ENCODE peak calls at places on chromosome 15, in ten cellular contexts. C, S, P, W, F, M, O, Y, N and H are unnamed samples.

GRCh38 chr15:80849308-80849707 is 70.1 kb downstream of the CEMIP start:
- DNase-seq in N (peak; percentile 91), W (no peak), Y (no peak), O (peak; percentile 21), F (no peak), S (peak; percentile 73), M (no peak), P (peak; percentile 93), C (no peak), H (peak; percentile 32)

GRCh38 chr15:49415171-49415570 is 7.9 kb upstream of the FGF7 start:
- DNase-seq in P (no peak), Y (no peak), W (no peak), F (no peak), N (no peak), O (no peak), M (no peak), S (no peak), C (no peak), H (no peak)

GRCh38 chr15:95996494-95996893 is 334.0 kb upstream of the NR2F2 start:
- DNase-seq in W (no peak), S (no peak), M (no peak), P (no peak), C (no peak), F (no peak), Y (no peak), N (no peak), O (no peak), H (no peak)

GRCh38 chr15:53218996-53219580 is 429.0 kb upstream of the ONECUT1 start:
- DNase-seq in M (no peak), N (no peak), W (no peak), O (no peak), F (no peak), S (no peak), C (no peak), Y (no peak), P (no peak), H (no peak)

GRCh38 chr15:85543741-85544155 is 163.3 kb downstream of the AKAP13 start:
- DNase-seq in M (no peak), N (no peak), F (peak; percentile 70), O (no peak), C (no peak), W (peak; percentile 17), P (peak; percentile 20), S (peak; percentile 90), Y (peak; percentile 78), H (no peak)

GRCh38 chr15:39595621-39596221 is 14.8 kb downstream of the THBS1 start:
- DNase-seq in W (no peak), C (no peak), M (no peak), O (no peak), N (no peak), F (no peak), Y (no peak), S (no peak), P (peak; percentile 36), H (no peak)

GRCh38 chr15:65248506-65248905 is 37.2 kb upstream of the CILP start:
- DNase-seq in C (no peak), Y (no peak), S (no peak), P (peak; percentile 15), N (no peak), F (no peak), W (no peak), O (peak; percentile 63), M (no peak), H (no peak)

GRCh38 chr15:63560741-63561448 is 36.3 kb upstream of the FBXL22 start:
- DNase-seq in F (no peak), O (no peak), P (no peak), C (peak; percentile 56), M (peak; percentile 8), Y (no peak), W (no peak), S (no peak), N (no peak), H (no peak)

GRCh38 chr15:32861741-32862140 is 143.9 kb downstream of the GREM1 start:
- DNase-seq in S (peak; percentile 63), W (peak; percentile 40), O (peak; percentile 91), M (no peak), C (peak; percentile 62), Y (peak; percentile 70), F (peak; percentile 8), N (peak; percentile 72), P (peak; percentile 88), H (no peak)

GRCh38 chr15:74334127-74334526 is 33.3 kb downstream of the CYP11A1 start:
- DNase-seq in Y (no peak), S (no peak), F (no peak), O (no peak), P (no peak), M (no peak), W (no peak), N (no peak), C (no peak), H (no peak)

GRCh38 chr15:53843869-53844569 is 84.6 kb upstream of the WDR72 start:
- DNase-seq in O (no peak), Y (no peak), F (no peak), P (no peak), W (no peak), N (no peak), C (no peak), M (no peak), S (no peak), H (no peak)

GRCh38 chr15:70788114-70789049 is 25.0 kb upstream of the UACA start:
- DNase-seq in N (peak; percentile 61), O (no peak), C (no peak), M (no peak), Y (no peak), S (no peak), W (no peak), F (no peak), P (no peak), H (no peak)

GRCh38 chr15:57752426-57752825 is 45.9 kb downstream of the POLR2M start:
- DNase-seq in M (no peak), S (no peak), P (no peak), N (no peak), W (peak; percentile 15), C (no peak), Y (no peak), F (no peak), O (peak; percentile 29), H (no peak)

GRCh38 chr15:101506491-101506890 is 17.0 kb upstream of the PCSK6 start:
- DNase-seq in M (no peak), N (no peak), O (no peak), Y (no peak), W (no peak), F (no peak), S (no peak), P (no peak), C (no peak), H (no peak)

GRCh38 chr15:40363611-40364010 is 5.6 kb downstream of the DISP2 start:
- DNase-seq in F (no peak), W (no peak), O (no peak), Y (no peak), C (no peak), P (no peak), M (no peak), N (no peak), S (no peak), H (no peak)

GRCh38 chr15:70337292-70338186 is 239.8 kb upstream of the TLE3 start:
- DNase-seq in W (no peak), N (no peak), M (no peak), O (no peak), Y (no peak), S (no peak), C (no peak), P (no peak), F (no peak), H (no peak)

GRCh38 chr15:31389576-31389975 is 62.9 kb downstream of the KLF13 start:
- DNase-seq in Y (no peak), O (no peak), F (no peak), W (no peak), M (no peak), P (no peak), S (no peak), N (no peak), C (no peak), H (no peak)

GRCh38 chr15:52783191-52783829 is 6.8 kb downstream of the ONECUT1 start:
- DNase-seq in S (no peak), P (peak; percentile 58), Y (no peak), O (no peak), F (no peak), M (no peak), W (no peak), C (no peak), N (no peak), H (no peak)

GRCh38 chr15:40543631-40544294 is 21.1 kb downstream of the CCDC32 start:
- DNase-seq in F (no peak), O (no peak), N (no peak), P (no peak), M (no peak), C (peak; percentile 91), Y (no peak), W (no peak), S (no peak), H (no peak)

GRCh38 chr15:38370079-38370478 is 83.8 kb upstream of the FAM98B start:
- DNase-seq in N (no peak), Y (no peak), F (no peak), P (no peak), O (no peak), W (no peak), M (no peak), S (no peak), C (no peak), H (no peak)

GRCh38 chr15:58770519-58770856 is 614 bp upstream of the MINDY2 start:
- DNase-seq in P (peak; percentile 92), O (no peak), M (no peak), W (no peak), C (peak; percentile 66), F (no peak), N (peak; percentile 75), S (no peak), Y (no peak), H (no peak)

GRCh38 chr15:43483306-43484128 is 9.4 kb downstream of the TP53BP1 start:
- DNase-seq in N (peak; percentile 36), F (peak; percentile 19), M (no peak), O (peak; percentile 13), C (peak; percentile 9), P (peak; percentile 13), S (no peak), W (no peak), Y (no peak), H (no peak)

GRCh38 chr15:65201918-65202317 is 9.4 kb downstream of the CILP start:
- DNase-seq in F (no peak), M (no peak), N (no peak), P (no peak), Y (no peak), W (no peak), C (no peak), O (no peak), S (no peak), H (no peak)

GRCh38 chr15:65759441-65759840 is 32.7 kb downstream of the DENND4A start:
- DNase-seq in C (no peak), N (no peak), M (no peak), S (no peak), F (no peak), Y (no peak), W (no peak), P (no peak), O (no peak), H (no peak)

GRCh38 chr15:53976844-53977392 is 1.3 kb upstream of the UNC13C start:
- DNase-seq in F (no peak), N (no peak), M (no peak), C (peak; percentile 12), S (no peak), Y (peak; percentile 72), O (peak; percentile 46), P (peak; percentile 4), W (no peak), H (no peak)

GRCh38 chr15:67144609-67145306 is 79.4 kb downstream of the SMAD3 start:
- DNase-seq in P (peak; percentile 89), M (no peak), W (no peak), S (no peak), Y (peak; percentile 55), F (no peak), O (peak; percentile 44), N (peak; percentile 80), C (no peak), H (no peak)

GRCh38 chr15:65377105-65377975 is 462 bp downstream of the IGDCC3 start:
- DNase-seq in Y (no peak), C (no peak), P (peak; percentile 79), F (peak; percentile 40), N (peak; percentile 62), M (no peak), S (no peak), O (peak; percentile 66), W (peak; percentile 13), H (no peak)